ENCODE peak calls at places on chromosomes 1 and 21, in five cellular contexts. G, K, M, S and F are unnamed samples.

GRCh38 chr1:181083842-181084605 is 4.5 kb upstream of the IER5 start:
- DNase-seq in G (peak; percentile 57), K (peak; percentile 57), M (peak; percentile 62), S (peak; percentile 87), F (no peak)

GRCh38 chr21:46188226-46189212 is 4.3 kb upstream of the SPATC1L start:
- DNase-seq in G (no peak), K (no peak), M (no peak), S (peak; percentile 77), F (no peak)

GRCh38 chr1:102891868-102892625 is 216.3 kb downstream of the COL11A1 start:
- DNase-seq in G (no peak), K (no peak), M (no peak), S (no peak), F (no peak)

GRCh38 chr1:58879464-58879863 is 95.6 kb upstream of the JUN start:
- DNase-seq in G (no peak), K (no peak), M (no peak), S (peak; percentile 66), F (no peak)

GRCh38 chr1:206944703-206945102 is 1.6 kb downstream of the PIGR start:
- DNase-seq in G (no peak), K (no peak), M (no peak), S (no peak), F (no peak)

GRCh38 chr1:234617135-234617985 is 7.4 kb upstream of the IRF2BP2 start:
- DNase-seq in G (no peak), K (no peak), M (no peak), S (peak; percentile 48), F (no peak)

GRCh38 chr1:233319272-233319671 is 8.3 kb upstream of the MAP3K21 start:
- DNase-seq in G (no peak), K (no peak), M (no peak), S (no peak), F (no peak)

GRCh38 chr1:94072840-94073516 is 48.0 kb downstream of the ABCA4 start:
- DNase-seq in G (no peak), K (no peak), M (no peak), S (no peak), F (no peak)

GRCh38 chr1:68294354-68295066 is 62.2 kb upstream of the WLS start:
- DNase-seq in G (no peak), K (no peak), M (no peak), S (no peak), F (no peak)

GRCh38 chr1:23417570-23417969 is 7.0 kb downstream of the TCEA3 start:
- DNase-seq in G (peak; percentile 89), K (peak; percentile 78), M (no peak), S (no peak), F (no peak)

GRCh38 chr1:220767312-220768126 is 19.2 kb upstream of the MTARC1 start:
- DNase-seq in G (peak; percentile 62), K (no peak), M (no peak), S (peak; percentile 47), F (no peak)

DNA sequence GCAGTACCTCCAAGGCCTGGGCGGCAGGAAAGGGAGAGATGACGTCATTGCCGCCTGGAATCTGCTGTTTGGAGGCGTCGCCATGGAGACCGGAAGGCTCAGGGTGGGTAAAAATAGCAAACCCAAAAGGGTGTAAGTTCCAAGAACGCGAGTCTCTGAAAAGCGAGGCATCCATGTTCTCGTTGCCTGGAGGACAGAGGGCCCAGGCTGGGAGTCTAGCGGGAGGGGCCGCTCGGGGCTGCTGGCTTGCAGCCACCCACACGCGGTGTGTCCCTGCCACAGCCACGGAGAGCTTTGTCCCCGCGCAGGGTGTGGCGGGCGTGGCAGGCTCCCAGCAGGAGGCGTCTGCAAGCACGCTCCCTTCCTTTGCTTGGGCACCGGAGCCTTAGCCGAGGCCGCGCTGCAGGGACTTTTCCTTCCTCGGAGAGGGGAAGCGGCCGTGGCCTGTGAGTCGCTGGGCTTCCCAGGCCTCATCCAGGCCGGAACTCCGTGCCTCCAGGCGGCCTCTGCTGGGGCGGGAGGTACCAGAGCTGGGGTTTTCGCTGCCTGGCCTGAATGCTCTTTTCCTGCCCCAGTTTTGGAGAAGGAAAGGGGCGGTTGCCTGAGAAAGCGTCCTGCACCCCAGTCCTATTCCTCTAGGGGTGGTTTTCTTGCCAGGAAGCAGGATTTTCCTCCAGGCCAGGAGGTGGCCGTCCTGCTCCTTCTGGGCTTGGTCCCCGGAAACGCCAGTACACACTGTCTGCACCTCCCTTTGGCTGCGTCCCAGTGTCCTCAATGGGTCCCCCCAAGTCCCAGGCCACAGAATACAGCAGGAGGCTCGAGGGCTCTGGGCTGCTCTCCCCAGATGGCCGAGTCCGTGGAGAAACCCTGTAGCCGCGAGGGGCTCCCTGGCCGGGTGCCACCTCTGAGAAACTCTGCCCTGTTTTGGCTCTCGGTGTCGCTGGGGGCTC is 15.3 kb upstream of the SKI start:
- DNase-seq in G (peak; percentile 86), K (peak; percentile 78), M (peak; percentile 61), S (no peak), F (peak; percentile 91)
- TF ChIP-seq CTCF in G (peak; percentile 27), K (no peak), M (peak; percentile 15), S (no peak), F (peak; percentile 23)

GRCh38 chr1:166822385-166822784 is 16.9 kb upstream of the POGK start:
- DNase-seq in G (no peak), K (no peak), M (no peak), S (no peak), F (no peak)
- TF ChIP-seq CTCF in G (peak; percentile 27), K (no peak), M (no peak), S (peak; percentile 30), F (peak; percentile 16)

GRCh38 chr1:186154651-186155050 is 220.4 kb downstream of the TPR start:
- DNase-seq in G (no peak), K (no peak), M (no peak), S (no peak), F (no peak)

GRCh38 chr1:186152945-186153309 is 222.1 kb downstream of the TPR start:
- DNase-seq in G (no peak), K (no peak), M (no peak), S (no peak), F (no peak)

GRCh38 chr1:186152227-186152944 is 222.7 kb downstream of the TPR start:
- DNase-seq in G (no peak), K (no peak), M (no peak), S (peak; percentile 18), F (peak; percentile 19)

GRCh38 chr1:186155594-186155993 is 219.5 kb downstream of the TPR start:
- DNase-seq in G (peak; percentile 20), K (no peak), M (peak; percentile 39), S (peak; percentile 40), F (peak; percentile 40)
- TF ChIP-seq CTCF in G (peak; percentile 70), K (no peak), M (peak; percentile 52), S (peak; percentile 18), F (peak; percentile 70)

GRCh38 chr1:8314346-8315280 is 3.3 kb upstream of the SLC45A1 start:
- DNase-seq in G (peak; percentile 83), K (peak; percentile 80), M (peak; percentile 73), S (peak; percentile 46), F (peak; percentile 41)

GRCh38 chr1:8307628-8308027 is 10.3 kb upstream of the SLC45A1 start:
- DNase-seq in G (no peak), K (no peak), M (no peak), S (no peak), F (no peak)

GRCh38 chr1:8315573-8316475 is 2.1 kb upstream of the SLC45A1 start:
- DNase-seq in G (no peak), K (no peak), M (no peak), S (peak; percentile 14), F (no peak)

GRCh38 chr1:8312235-8313218 is 5.4 kb upstream of the SLC45A1 start:
- DNase-seq in G (peak; percentile 11), K (peak; percentile 87), M (no peak), S (no peak), F (no peak)

DNA sequence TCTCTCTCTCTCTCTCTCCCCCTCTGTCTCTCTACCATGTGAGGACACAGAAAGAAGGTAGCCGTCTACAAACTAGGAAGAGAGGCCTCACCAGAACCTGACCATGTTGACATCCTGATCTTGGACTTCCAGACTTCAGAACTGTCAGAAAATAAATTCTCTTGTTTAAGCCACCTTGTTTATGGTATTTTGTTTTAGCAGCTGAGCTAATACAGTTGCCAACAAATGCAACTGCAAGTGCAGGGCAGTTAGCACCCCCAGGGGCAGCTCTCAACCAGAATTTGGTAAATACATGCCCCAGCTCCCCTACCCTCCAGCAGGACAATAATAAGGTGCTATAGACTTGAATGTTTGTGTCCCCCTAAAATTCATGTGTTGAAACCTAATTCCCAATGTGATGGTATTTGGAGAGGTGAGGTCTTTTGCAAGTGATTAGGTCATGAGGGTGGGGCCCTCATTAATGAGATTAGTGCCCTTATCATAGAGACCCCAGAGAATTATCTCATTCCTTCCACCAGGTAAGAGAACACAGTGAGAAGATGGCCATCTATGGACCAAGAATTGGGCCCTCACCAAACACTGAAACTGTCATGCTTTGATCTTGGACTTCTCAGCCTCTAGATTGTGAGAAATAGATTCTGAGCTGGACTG is 6.7 kb upstream of the SLC45A1 start:
- DNase-seq in G (no peak), K (no peak), M (no peak), S (no peak), F (no peak)
- TF ChIP-seq CTCF in G (no peak), K (no peak), M (no peak), S (no peak), F (no peak)

GRCh38 chr1:202810615-202811295 is at the start of gene PCAT6:
- DNase-seq in G (peak; percentile 99), K (peak; percentile 96), M (peak; percentile 95), S (peak; percentile 97), F (peak; percentile 91)
- TF ChIP-seq CTCF in G (no peak), K (no peak), M (no peak), S (no peak), F (no peak)

DNA sequence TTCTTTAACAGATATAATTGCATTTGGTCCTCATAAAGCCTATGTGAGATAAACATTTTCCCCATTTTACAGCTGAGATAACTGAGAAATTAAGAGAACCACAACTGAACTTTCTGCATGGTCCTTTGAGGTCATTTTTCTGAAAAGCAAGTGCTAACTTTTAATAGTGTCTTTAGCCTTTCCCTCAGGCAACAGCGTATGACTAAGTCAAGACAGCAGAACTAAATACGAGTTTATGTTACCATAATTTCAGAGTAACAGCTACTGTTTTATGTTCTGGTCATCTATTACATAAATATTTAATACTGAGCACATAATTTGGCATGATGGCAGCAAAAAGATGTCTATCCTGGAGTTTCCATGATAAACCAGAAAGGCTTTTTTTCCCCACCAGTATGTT is 95.6 kb downstream of the OLFML2B start:
- DNase-seq in G (no peak), K (no peak), M (no peak), S (no peak), F (no peak)
- TF ChIP-seq CTCF in G (no peak), K (no peak), M (no peak), S (no peak), F (no peak)

GRCh38 chr21:39037807-39038405 is 145.3 kb downstream of the PSMG1 start:
- DNase-seq in G (no peak), K (no peak), M (no peak), S (no peak), F (no peak)
- TF ChIP-seq CTCF in G (no peak), K (no peak), M (no peak), S (peak; percentile 37), F (no peak)

GRCh38 chr1:6578624-6579373 is 995 bp upstream of the ZBTB48 start:
- DNase-seq in G (no peak), K (no peak), M (no peak), S (no peak), F (no peak)
- TF ChIP-seq CTCF in G (no peak), K (no peak), M (no peak), S (no peak), F (no peak)

GRCh38 chr1:245888809-245889208 is 618.3 kb downstream of the SMYD3 start:
- DNase-seq in G (peak; percentile 38), K (no peak), M (no peak), S (peak; percentile 56), F (no peak)
- TF ChIP-seq CTCF in G (peak; percentile 57), K (no peak), M (peak; percentile 53), S (peak; percentile 51), F (peak; percentile 16)